ENCODE peak calls at places on chromosomes 16 and 17, in six cellular contexts. I, N, A, R, K and Z are unnamed samples.

GRCh38 chr16:1469693-1470201 is 5.1 kb downstream of the CLCN7 start:
- ATAC-seq in I (no peak), N (no peak), A (peak; percentile 67), R (peak; percentile 53), K (no peak), Z (no peak)

GRCh38 chr17:48928876-48929811 is 15.5 kb downstream of the SNF8 start:
- ATAC-seq in I (no peak), N (no peak), A (no peak), R (no peak), K (peak; percentile 39), Z (no peak)

GRCh38 chr16:75116081-75116910 is at the start of gene LDHD:
- ATAC-seq in I (peak; percentile 92), N (peak; percentile 93), A (peak; percentile 66), R (peak; percentile 96), K (peak; percentile 92), Z (peak; percentile 98)

GRCh38 chr17:77862890-77863813 is 95.4 kb upstream of the TNRC6C start:
- ATAC-seq in I (no peak), N (no peak), A (no peak), R (no peak), K (no peak), Z (no peak)

GRCh38 chr17:74920679-74921044 is 2.4 kb downstream of the USH1G start:
- ATAC-seq in I (peak; percentile 0), N (no peak), A (no peak), R (no peak), K (peak; percentile 27), Z (no peak)

GRCh38 chr16:20382202-20382948 is 22.2 kb downstream of the PDILT start:
- ATAC-seq in I (no peak), N (no peak), A (no peak), R (no peak), K (no peak), Z (no peak)

GRCh38 chr17:54270499-54270898 is 447.8 kb downstream of the KIF2B start:
- ATAC-seq in I (no peak), N (no peak), A (no peak), R (no peak), K (no peak), Z (no peak)

GRCh38 chr16:50276801-50277560 is 10.6 kb downstream of the ADCY7 start:
- ATAC-seq in I (no peak), N (no peak), A (no peak), R (no peak), K (no peak), Z (no peak)

GRCh38 chr17:74201250-74201649 is 2.2 kb upstream of the RPL38 start:
- ATAC-seq in I (no peak), N (no peak), A (no peak), R (no peak), K (no peak), Z (no peak)

GRCh38 chr17:8470447-8471047 is 34.9 kb downstream of the NDEL1 start:
- ATAC-seq in I (peak; percentile 14), N (no peak), A (no peak), R (peak; percentile 21), K (no peak), Z (peak; percentile 22)

GRCh38 chr17:63332286-63332685 is 113.8 kb downstream of the CYB561 start:
- ATAC-seq in I (peak; percentile 34), N (no peak), A (no peak), R (no peak), K (no peak), Z (no peak)

GRCh38 chr17:77189148-77189547 is 48.4 kb downstream of the SEC14L1 start:
- ATAC-seq in I (no peak), N (no peak), A (peak; percentile 93), R (no peak), K (no peak), Z (no peak)

GRCh38 chr16:27847030-27847550 is 216.4 kb downstream of the GSG1L start:
- ATAC-seq in I (no peak), N (no peak), A (no peak), R (no peak), K (no peak), Z (no peak)

GRCh38 chr17:64200080-64201042 is 62.7 kb downstream of the TEX2 start:
- ATAC-seq in I (no peak), N (peak; percentile 56), A (peak; percentile 87), R (no peak), K (no peak), Z (no peak)

GRCh38 chr17:68317458-68317857 is 26.2 kb downstream of the ARSG start:
- ATAC-seq in I (no peak), N (no peak), A (no peak), R (no peak), K (no peak), Z (no peak)

GRCh38 chr17:17124341-17124740 is 81.8 kb downstream of the PLD6 start:
- ATAC-seq in I (no peak), N (no peak), A (no peak), R (no peak), K (no peak), Z (no peak)

GRCh38 chr17:61392679-61393078 is 7.0 kb upstream of the TBX2 start:
- ATAC-seq in I (no peak), N (no peak), A (no peak), R (no peak), K (no peak), Z (no peak)

GRCh38 chr16:17194190-17194780 is 276.5 kb downstream of the XYLT1 start:
- ATAC-seq in I (no peak), N (peak; percentile 79), A (peak; percentile 82), R (peak; percentile 74), K (peak; percentile 89), Z (peak; percentile 46)

GRCh38 chr16:3578121-3578520 is 918 bp upstream of the NLRC3 start:
- ATAC-seq in I (no peak), N (no peak), A (peak; percentile 26), R (no peak), K (no peak), Z (no peak)

GRCh38 chr17:28973414-28973813 is 22.1 kb upstream of the PHF12 start:
- ATAC-seq in I (no peak), N (peak; percentile 45), A (no peak), R (peak; percentile 2), K (peak; percentile 40), Z (no peak)

GRCh38 chr16:27242398-27242797 is 26.2 kb downstream of the NSMCE1 start:
- ATAC-seq in I (no peak), N (no peak), A (no peak), R (no peak), K (no peak), Z (no peak)

GRCh38 chr17:78647030-78647429 is 69.8 kb upstream of the DNAH17 start:
- ATAC-seq in I (no peak), N (no peak), A (no peak), R (peak; percentile 59), K (no peak), Z (no peak)

GRCh38 chr16:23482778-23483177 is 27.5 kb downstream of the GGA2 start:
- ATAC-seq in I (no peak), N (no peak), A (no peak), R (no peak), K (no peak), Z (no peak)

GRCh38 chr16:67884684-67885083 is at the start of gene NRN1L:
- ATAC-seq in I (no peak), N (no peak), A (no peak), R (peak; percentile 93), K (peak; percentile 98), Z (peak; percentile 98)

GRCh38 chr16:84751241-84751640 is 51.4 kb downstream of the USP10 start:
- ATAC-seq in I (no peak), N (no peak), A (peak; percentile 69), R (no peak), K (peak; percentile 24), Z (no peak)

GRCh38 chr16:74871608-74872007 is 97.0 kb upstream of the FA2H start:
- ATAC-seq in I (no peak), N (no peak), A (no peak), R (no peak), K (no peak), Z (no peak)

GRCh38 chr17:11642655-11643054 is 44.4 kb downstream of the DNAH9 start:
- ATAC-seq in I (no peak), N (no peak), A (no peak), R (peak; percentile 66), K (no peak), Z (peak; percentile 70)

GRCh38 chr16:29645699-29646187 is 17.3 kb upstream of the SPN start:
- ATAC-seq in I (peak; percentile 34), N (peak; percentile 87), A (peak; percentile 77), R (peak; percentile 46), K (peak; percentile 94), Z (no peak)

GRCh38 chr17:30505868-30506417 is 28.7 kb downstream of the GOSR1 start:
- ATAC-seq in I (no peak), N (no peak), A (no peak), R (no peak), K (no peak), Z (no peak)

GRCh38 chr16:69942627-69943170 is 8.4 kb upstream of the CLEC18A start:
- ATAC-seq in I (no peak), N (no peak), A (no peak), R (no peak), K (no peak), Z (no peak)

GRCh38 chr16:69941251-69942098 is 9.7 kb upstream of the CLEC18A start:
- ATAC-seq in I (no peak), N (no peak), A (no peak), R (peak; percentile 10), K (no peak), Z (no peak)

GRCh38 chr16:69940676-69941075 is 10.5 kb upstream of the CLEC18A start:
- ATAC-seq in I (no peak), N (no peak), A (no peak), R (no peak), K (no peak), Z (no peak)

GRCh38 chr16:69939821-69940585 is 11.1 kb upstream of the CLEC18A start:
- ATAC-seq in I (no peak), N (no peak), A (no peak), R (no peak), K (no peak), Z (no peak)

GRCh38 chr16:69942099-69942491 is 9.0 kb upstream of the CLEC18A start:
- ATAC-seq in I (no peak), N (no peak), A (no peak), R (no peak), K (no peak), Z (no peak)
- TF ChIP-seq CTCF in I (no peak), N (no peak), A (no peak), R (no peak), K (no peak), Z (no peak)

GRCh38 chr17:19766016-19766415 is 17.9 kb upstream of the ALDH3A1 start:
- ATAC-seq in I (peak; percentile 6), N (no peak), A (no peak), R (no peak), K (no peak), Z (no peak)
- H3K4me1 ChIP-seq in I (peaks cover 10% of the 10 kb centered on the region), N (peaks cover 23% of the 10 kb centered on the region), A (peaks cover 11% of the 10 kb centered on the region), R (peaks cover 7% of the 10 kb centered on the region), K (no peaks in the 10 kb centered on the region), Z (no peaks in the 10 kb centered on the region)

DNA sequence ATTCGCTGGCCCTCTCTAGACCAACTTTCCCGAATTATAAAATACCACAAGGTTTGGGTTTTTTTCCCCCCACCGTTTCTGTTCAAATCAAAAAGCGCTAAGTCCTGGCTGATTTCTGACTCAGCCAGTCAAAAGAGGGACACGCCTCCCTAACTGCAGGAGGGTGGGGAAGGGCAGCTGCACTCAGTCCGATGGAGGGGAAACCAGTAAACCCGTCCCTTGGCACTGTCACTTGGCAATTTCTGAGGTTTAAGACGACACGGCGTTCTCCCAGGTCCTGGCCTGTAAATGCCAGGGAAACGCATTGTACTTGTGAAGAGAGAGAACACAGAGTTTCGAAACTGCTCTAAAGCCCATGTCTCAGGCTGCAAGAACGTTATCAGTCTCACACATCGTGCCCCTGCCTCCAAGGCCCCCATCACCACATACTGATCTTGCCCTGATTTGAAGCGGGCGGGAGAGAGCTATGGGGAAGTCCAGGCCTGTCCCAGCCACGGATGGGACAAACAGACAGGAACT is 57.9 kb downstream of the ZFHX3 start:
- ATAC-seq in I (peak; percentile 69), N (peak; percentile 18), A (no peak), R (peak; percentile 76), K (no peak), Z (peak; percentile 74)
- TF ChIP-seq EP300 in I (no peak), N (no peak), A (no peak), R (peak; percentile 96), K (no peak), Z (no peak)

GRCh38 chr16:5604770-5605169 is 507.2 kb upstream of the EEF2KMT start:
- ATAC-seq in I (peak; percentile 79), N (peak; percentile 87), A (no peak), R (peak; percentile 18), K (peak; percentile 78), Z (no peak)
- TF ChIP-seq CTCF in I (peak; percentile 23), N (peak; percentile 51), A (no peak), R (no peak), K (peak; percentile 47), Z (no peak)